ENCODE peak calls at places on chromosome 22, in nine cellular contexts. One of them, this sample, is unnamed.

GRCh38 chr22:39943941-39944624 is 16.1 kb upstream of the TMA7B start:
- DNase-seq in GM23338: no peak
- DNase-seq in transverse colon: no peak
- DNase-seq in K562: no peak
- DNase-seq in GM12878: no peak
- DNase-seq in spleen: no peak
- DNase-seq in HCT116: no peak
- DNase-seq in suprapubic skin: no peak
- DNase-seq in stomach: no peak
- DNase-seq in this sample: no peak

GRCh38 chr22:29225422-29226090 is 19.9 kb downstream of the EMID1 start:
- DNase-seq in spleen: peak
- DNase-seq in K562: no peak
- DNase-seq in HCT116: no peak
- DNase-seq in suprapubic skin: peak
- DNase-seq in GM12878: no peak
- DNase-seq in stomach: no peak
- DNase-seq in transverse colon: peak
- DNase-seq in GM23338: no peak
- DNase-seq in this sample: no peak

GRCh38 chr22:29872145-29872893 is 10.7 kb upstream of the MTMR3 start:
- DNase-seq in suprapubic skin: no peak
- DNase-seq in transverse colon: no peak
- DNase-seq in spleen: no peak
- DNase-seq in GM12878: no peak
- DNase-seq in HCT116: no peak
- DNase-seq in K562: no peak
- DNase-seq in stomach: no peak
- DNase-seq in GM23338: peak
- DNase-seq in this sample: no peak

GRCh38 chr22:22110548-22111266 is 128.1 kb upstream of the TOP3B start:
- DNase-seq in transverse colon: peak
- DNase-seq in HCT116: peak
- DNase-seq in GM23338: peak
- DNase-seq in stomach: no peak
- DNase-seq in GM12878: peak
- DNase-seq in K562: peak
- DNase-seq in suprapubic skin: no peak
- DNase-seq in spleen: peak
- DNase-seq in this sample: peak

GRCh38 chr22:39917776-39918493 is 17.1 kb downstream of the GRAP2 start:
- DNase-seq in spleen: no peak
- DNase-seq in HCT116: no peak
- DNase-seq in stomach: no peak
- DNase-seq in suprapubic skin: no peak
- DNase-seq in GM12878: no peak
- DNase-seq in transverse colon: no peak
- DNase-seq in K562: no peak
- DNase-seq in GM23338: no peak
- DNase-seq in this sample: no peak

GRCh38 chr22:20562607-20563463 is 55.4 kb downstream of the MED15 start:
- DNase-seq in HCT116: no peak
- DNase-seq in suprapubic skin: peak
- DNase-seq in spleen: peak
- DNase-seq in transverse colon: no peak
- DNase-seq in GM12878: no peak
- DNase-seq in stomach: no peak
- DNase-seq in GM23338: no peak
- DNase-seq in K562: no peak
- DNase-seq in this sample: no peak

GRCh38 chr22:44931077-44931540 is 78.7 kb downstream of the PHF21B start:
- DNase-seq in K562: no peak
- DNase-seq in spleen: no peak
- DNase-seq in GM12878: no peak
- DNase-seq in stomach: no peak
- DNase-seq in HCT116: no peak
- DNase-seq in suprapubic skin: no peak
- DNase-seq in GM23338: no peak
- DNase-seq in transverse colon: no peak
- DNase-seq in this sample: no peak

GRCh38 chr22:22156716-22157499 is 87.7 kb upstream of the VPREB1 start:
- DNase-seq in suprapubic skin: no peak
- DNase-seq in stomach: peak
- DNase-seq in K562: peak
- DNase-seq in spleen: peak
- DNase-seq in GM23338: peak
- DNase-seq in GM12878: peak
- DNase-seq in transverse colon: peak
- DNase-seq in HCT116: peak
- DNase-seq in this sample: peak

GRCh38 chr22:18152519-18152918 is 2.5 kb downstream of the USP18 start:
- DNase-seq in GM12878: peak
- DNase-seq in suprapubic skin: no peak
- DNase-seq in K562: no peak
- DNase-seq in HCT116: no peak
- DNase-seq in stomach: no peak
- DNase-seq in transverse colon: no peak
- DNase-seq in GM23338: no peak
- DNase-seq in spleen: no peak
- DNase-seq in this sample: no peak

GRCh38 chr22:48979482-48979881 is 848.2 kb downstream of the BRD1 start:
- DNase-seq in transverse colon: no peak
- DNase-seq in K562: peak
- DNase-seq in stomach: no peak
- DNase-seq in GM23338: no peak
- DNase-seq in HCT116: peak
- DNase-seq in GM12878: no peak
- DNase-seq in suprapubic skin: no peak
- DNase-seq in spleen: no peak
- DNase-seq in this sample: no peak

GRCh38 chr22:28896611-28897010 is 13.2 kb downstream of the ZNRF3 start:
- DNase-seq in spleen: no peak
- DNase-seq in GM23338: peak
- DNase-seq in transverse colon: no peak
- DNase-seq in suprapubic skin: no peak
- DNase-seq in K562: no peak
- DNase-seq in HCT116: no peak
- DNase-seq in GM12878: no peak
- DNase-seq in stomach: no peak
- DNase-seq in this sample: peak

GRCh38 chr22:17741866-17742527 is 32.3 kb downstream of the BID start:
- DNase-seq in GM12878: peak
- DNase-seq in transverse colon: no peak
- DNase-seq in HCT116: no peak
- DNase-seq in spleen: no peak
- DNase-seq in suprapubic skin: peak
- DNase-seq in stomach: no peak
- DNase-seq in GM23338: no peak
- DNase-seq in K562: no peak
- DNase-seq in this sample: no peak

GRCh38 chr22:20000246-20001081 is 16.2 kb downstream of the ARVCF start:
- DNase-seq in transverse colon: no peak
- DNase-seq in GM23338: peak
- DNase-seq in GM12878: no peak
- DNase-seq in stomach: no peak
- DNase-seq in HCT116: no peak
- DNase-seq in spleen: peak
- DNase-seq in K562: no peak
- DNase-seq in suprapubic skin: no peak
- DNase-seq in this sample: no peak

GRCh38 chr22:25402501-25403283 is 161.8 kb upstream of the GRK3 start:
- DNase-seq in spleen: no peak
- DNase-seq in transverse colon: peak
- DNase-seq in HCT116: no peak
- DNase-seq in GM23338: no peak
- DNase-seq in stomach: no peak
- DNase-seq in GM12878: no peak
- DNase-seq in suprapubic skin: no peak
- DNase-seq in K562: no peak
- DNase-seq in this sample: no peak

GRCh38 chr22:49198705-49199084 is 629.0 kb downstream of the BRD1 start:
- DNase-seq in spleen: no peak
- DNase-seq in GM12878: no peak
- DNase-seq in GM23338: no peak
- DNase-seq in stomach: no peak
- DNase-seq in suprapubic skin: peak
- DNase-seq in K562: no peak
- DNase-seq in HCT116: no peak
- DNase-seq in transverse colon: no peak
- DNase-seq in this sample: no peak

GRCh38 chr22:39739338-39740027 is 154.1 kb downstream of the ENTHD1 start:
- DNase-seq in GM23338: no peak
- DNase-seq in transverse colon: no peak
- DNase-seq in stomach: no peak
- DNase-seq in K562: no peak
- DNase-seq in spleen: no peak
- DNase-seq in HCT116: no peak
- DNase-seq in suprapubic skin: no peak
- DNase-seq in GM12878: no peak
- DNase-seq in this sample: no peak

DNA sequence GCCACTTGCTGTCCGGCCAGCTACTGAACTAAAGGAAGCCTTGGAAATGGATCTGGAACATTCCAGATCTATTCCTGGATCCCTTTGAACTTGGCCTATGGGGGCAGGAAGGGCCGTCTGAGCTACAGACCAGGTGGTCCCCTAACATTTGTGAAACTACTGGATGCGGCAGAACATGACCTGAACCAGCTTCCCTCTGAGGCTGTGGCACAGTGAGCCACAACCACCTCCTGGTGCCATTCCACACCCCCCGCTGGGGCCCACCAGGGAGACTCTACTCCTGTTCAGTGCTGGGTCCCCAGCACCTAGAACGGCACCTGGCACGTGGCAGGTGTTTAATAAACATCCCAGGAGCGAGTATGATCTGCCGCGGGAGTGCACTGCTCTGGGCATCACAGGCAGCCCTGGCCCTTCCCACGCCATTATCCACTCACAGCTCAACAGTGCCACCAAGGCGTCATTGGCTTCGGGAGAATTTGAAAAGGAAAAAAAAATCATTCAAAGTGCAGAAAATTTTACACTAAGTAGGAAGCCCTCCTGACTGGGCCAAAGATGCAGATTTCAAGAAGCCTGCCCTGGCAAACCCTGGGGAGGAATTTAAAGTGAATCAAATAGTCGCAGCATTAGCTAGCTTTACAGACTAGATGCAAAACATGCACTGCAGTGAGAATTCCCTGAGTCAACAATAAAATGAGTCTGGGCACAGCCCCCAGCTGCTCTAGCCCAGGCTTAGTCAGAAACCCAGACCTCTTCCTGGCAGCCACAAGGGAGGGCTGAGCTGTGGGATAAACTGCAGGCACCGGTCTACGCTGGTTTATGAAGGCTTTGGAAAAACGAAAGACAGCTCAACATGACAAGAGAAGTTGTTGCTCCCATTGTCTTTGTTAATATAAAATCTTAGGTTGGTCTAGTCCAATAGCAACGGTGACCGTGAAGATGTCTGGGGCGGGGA is 14.3 kb upstream of the EFCAB6 start:
- DNase-seq in spleen: no peak
- DNase-seq in suprapubic skin: no peak
- DNase-seq in GM12878: no peak
- DNase-seq in transverse colon: no peak
- DNase-seq in GM23338: no peak
- DNase-seq in HCT116: no peak
- DNase-seq in stomach: peak
- DNase-seq in K562: no peak
- DNase-seq in this sample: no peak
- TF ChIP-seq CTCF in spleen: no peak
- TF ChIP-seq CTCF in suprapubic skin: peak
- TF ChIP-seq CTCF in GM12878: peak
- TF ChIP-seq CTCF in transverse colon: no peak
- TF ChIP-seq CTCF in GM23338: peak
- TF ChIP-seq CTCF in HCT116: peak
- TF ChIP-seq CTCF in stomach: no peak
- TF ChIP-seq CTCF in K562: no peak
- TF ChIP-seq CTCF in this sample: no peak

GRCh38 chr22:38017272-38017920 is 33.0 kb upstream of the SOX10 start:
- DNase-seq in GM12878: no peak
- DNase-seq in stomach: peak
- DNase-seq in suprapubic skin: peak
- DNase-seq in K562: no peak
- DNase-seq in HCT116: no peak
- DNase-seq in GM23338: no peak
- DNase-seq in transverse colon: peak
- DNase-seq in spleen: no peak
- DNase-seq in this sample: no peak
- TF ChIP-seq POLR2AphosphoS5 in GM12878: no peak
- TF ChIP-seq POLR2AphosphoS5 in stomach: no peak
- TF ChIP-seq POLR2AphosphoS5 in suprapubic skin: no peak
- TF ChIP-seq POLR2AphosphoS5 in K562: no peak
- TF ChIP-seq POLR2AphosphoS5 in HCT116: no peak
- TF ChIP-seq POLR2AphosphoS5 in GM23338: no peak
- TF ChIP-seq POLR2AphosphoS5 in transverse colon: no peak
- TF ChIP-seq POLR2AphosphoS5 in spleen: peak
- TF ChIP-seq POLR2AphosphoS5 in this sample: no peak

DNA sequence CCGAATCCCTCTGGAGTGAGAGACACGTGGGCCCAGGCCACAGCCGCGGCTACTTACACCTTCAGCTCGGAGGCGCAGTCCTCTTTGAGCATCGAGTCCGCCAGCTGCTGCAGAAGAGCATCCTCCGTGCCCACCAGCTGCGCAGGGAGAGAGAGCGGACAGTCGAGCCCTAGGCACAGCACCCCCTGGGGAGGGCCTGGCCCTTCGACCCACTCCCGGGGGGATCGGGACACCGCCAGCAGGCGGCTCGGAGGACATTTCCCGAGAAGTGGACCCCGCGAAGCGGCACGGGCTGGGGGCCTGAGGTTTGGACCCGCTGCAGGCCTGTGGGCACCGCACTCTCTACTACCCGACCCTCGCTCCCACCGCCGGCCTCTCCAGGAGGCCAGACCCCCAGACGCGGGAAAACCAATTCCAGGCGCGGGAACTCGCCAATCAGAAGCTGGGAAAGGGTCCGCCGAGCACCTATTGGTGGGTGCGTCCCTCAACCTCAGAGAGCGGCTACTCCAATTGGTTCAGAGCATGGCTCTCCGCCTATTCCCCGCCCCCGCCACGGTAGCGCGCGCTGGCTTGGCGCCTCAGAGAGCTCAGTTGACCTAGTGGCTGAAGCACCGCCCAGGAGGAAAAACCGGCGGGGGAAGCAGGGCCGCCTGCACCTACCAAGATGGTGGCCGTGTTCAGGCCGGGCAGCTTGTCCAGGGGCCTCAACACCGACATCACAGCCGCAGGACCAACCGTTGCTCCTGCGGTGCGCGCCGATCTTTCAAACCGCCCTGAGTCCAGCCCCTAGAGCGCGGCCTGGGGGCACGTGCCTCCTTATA is at the start of gene CENPM:
- DNase-seq in suprapubic skin: peak
- DNase-seq in spleen: peak
- DNase-seq in stomach: peak
- DNase-seq in transverse colon: peak
- DNase-seq in HCT116: peak
- DNase-seq in GM23338: peak
- DNase-seq in K562: peak
- DNase-seq in GM12878: peak
- DNase-seq in this sample: peak
- TF ChIP-seq CTCF in suprapubic skin: no peak
- TF ChIP-seq CTCF in spleen: no peak
- TF ChIP-seq CTCF in stomach: no peak
- TF ChIP-seq CTCF in transverse colon: no peak
- TF ChIP-seq CTCF in HCT116: peak
- TF ChIP-seq CTCF in GM23338: no peak
- TF ChIP-seq CTCF in K562: no peak
- TF ChIP-seq CTCF in GM12878: no peak
- TF ChIP-seq CTCF in this sample: no peak

GRCh38 chr22:27718186-27719032 is 83.1 kb downstream of the MN1 start:
- DNase-seq in spleen: peak
- DNase-seq in K562: peak
- DNase-seq in HCT116: peak
- DNase-seq in suprapubic skin: peak
- DNase-seq in transverse colon: peak
- DNase-seq in GM12878: no peak
- DNase-seq in stomach: peak
- DNase-seq in GM23338: no peak
- DNase-seq in this sample: no peak
- TF ChIP-seq POLR2AphosphoS5 in spleen: no peak
- TF ChIP-seq POLR2AphosphoS5 in K562: no peak
- TF ChIP-seq POLR2AphosphoS5 in HCT116: peak
- TF ChIP-seq POLR2AphosphoS5 in suprapubic skin: no peak
- TF ChIP-seq POLR2AphosphoS5 in transverse colon: no peak
- TF ChIP-seq POLR2AphosphoS5 in GM12878: no peak
- TF ChIP-seq POLR2AphosphoS5 in stomach: peak
- TF ChIP-seq POLR2AphosphoS5 in GM23338: no peak
- TF ChIP-seq POLR2AphosphoS5 in this sample: no peak

This sample was measured in HL-60.